ENCODE peak calls at places on chromosomes 13 and 19, in eight cellular contexts. Q is psoas muscle; C is stimulated activated CD4-positive, alpha-beta T cell treated with anti-CD3 and anti-CD28 coated beads, TNF-alpha, amount 100 ng/mL, for 24 hours; U is stimulated activated CD8-positive, alpha-beta memory T cell treated with anti-CD3 and anti-CD28 coated beads, Interleukin-12 subunit alpha, Interleukin-12 subunit beta, amount 100 ng/mL, for 1 hour; D is HCEC 1CT; Y is kidney tubule cell; T is AG08395; O is activated B cell treated with CpG ODN at 0.5 μM for 24 hours. L is an unnamed sample.

GRCh38 chr13:114226088-114226487 is 8.6 kb upstream of the CDC16 start:
- DNase-seq in D (no peak), T (no peak), Q (no peak), C (no peak), U (no peak), O (no peak), Y (no peak), L (no peak)

GRCh38 chr13:87999141-87999765 is 328.1 kb downstream of the SLITRK5 start:
- DNase-seq in U (no peak), Y (peak), O (no peak), T (peak), C (no peak), Q (no peak), D (peak), L (peak)

GRCh38 chr13:49371943-49372636 is 71.8 kb downstream of the CAB39L start:
- DNase-seq in Y (peak), D (no peak), O (no peak), Q (no peak), U (no peak), T (no peak), C (no peak), L (no peak)

GRCh38 chr13:59399513-59399912 is 764.2 kb downstream of the DIAPH3 start:
- DNase-seq in Y (no peak), C (no peak), Q (no peak), U (no peak), O (no peak), T (no peak), D (no peak), L (no peak)

GRCh38 chr19:41367848-41368301 is 3.9 kb upstream of the B9D2 start:
- DNase-seq in O (no peak), T (peak), C (no peak), Q (no peak), U (no peak), Y (peak), D (peak), L (peak)

GRCh38 chr19:14509382-14509781 is 8.8 kb downstream of the DNAJB1 start:
- DNase-seq in D (no peak), T (no peak), O (no peak), C (no peak), U (no peak), Q (no peak), Y (no peak), L (no peak)

GRCh38 chr13:99979453-99980200 is 2.0 kb upstream of the ZIC2 start:
- DNase-seq in Q (peak), T (no peak), Y (peak), U (no peak), O (no peak), D (no peak), C (no peak), L (no peak)

GRCh38 chr13:20798027-20798426 is 24.3 kb upstream of the EEF1AKMT1 start:
- DNase-seq in D (no peak), T (no peak), Q (no peak), O (no peak), Y (no peak), U (no peak), C (no peak), L (no peak)

GRCh38 chr19:16254851-16255408 is 57.2 kb downstream of the AP1M1 start:
- DNase-seq in U (no peak), O (no peak), C (no peak), Y (no peak), Q (no peak), D (no peak), T (no peak), L (no peak)

GRCh38 chr19:19561946-19562664 is 24.0 kb downstream of the CILP2 start:
- DNase-seq in C (no peak), D (no peak), O (no peak), U (no peak), T (no peak), Y (no peak), Q (no peak), L (no peak)

GRCh38 chr19:32651729-32652140 is 23.2 kb downstream of the ANKRD27 start:
- DNase-seq in U (no peak), Y (no peak), C (no peak), D (no peak), T (no peak), O (no peak), Q (no peak), L (no peak)

GRCh38 chr19:50968709-50969412 is 530 bp downstream of the KLK6 start:
- DNase-seq in Q (no peak), T (no peak), Y (peak), C (no peak), D (no peak), U (no peak), O (no peak), L (no peak)

GRCh38 chr13:51237887-51238286 is 15.7 kb downstream of the FAM124A start:
- DNase-seq in Q (no peak), Y (no peak), U (no peak), C (no peak), D (no peak), T (no peak), O (no peak), L (no peak)

GRCh38 chr13:98275711-98276171 is 98.7 kb upstream of the RNF113B start:
- DNase-seq in Y (peak), Q (no peak), T (no peak), C (no peak), O (no peak), D (no peak), U (no peak), L (peak)

GRCh38 chr13:102598061-102598460 is 1.3 kb downstream of the TPP2 start:
- DNase-seq in D (no peak), Q (no peak), C (no peak), Y (peak), U (no peak), T (peak), O (no peak), L (peak)

GRCh38 chr13:94416454-94417080 is 62.9 kb downstream of the DCT start:
- DNase-seq in U (no peak), C (no peak), O (no peak), T (no peak), Y (peak), D (peak), Q (no peak), L (peak)

GRCh38 chr19:47187797-47188196 is 43.2 kb downstream of the BBC3 start:
- DNase-seq in U (no peak), Q (no peak), O (no peak), D (no peak), C (no peak), Y (no peak), T (no peak), L (no peak)

GRCh38 chr13:98141938-98142426 is 912 bp upstream of the FARP1 start:
- DNase-seq in Q (peak), O (no peak), Y (peak), T (peak), U (no peak), C (no peak), D (no peak), L (no peak)

GRCh38 chr19:50181121-50181520 is 18.0 kb upstream of the IZUMO2 start:
- DNase-seq in T (no peak), Q (no peak), D (no peak), Y (no peak), U (no peak), C (no peak), O (no peak), L (no peak)

GRCh38 chr13:95005300-95005699 is 293.0 kb upstream of the SOX21 start:
- DNase-seq in O (no peak), D (no peak), Y (no peak), C (no peak), Q (no peak), T (no peak), U (no peak), L (no peak)

GRCh38 chr19:46791944-46792343 is 3.5 kb upstream of the SLC1A5 start:
- DNase-seq in U (no peak), O (no peak), C (no peak), Y (peak), Q (no peak), D (no peak), T (no peak), L (peak)

GRCh38 chr13:110546933-110547332 is 14.6 kb downstream of the RAB20 start:
- DNase-seq in C (no peak), U (no peak), Q (peak), Y (peak), D (peak), T (peak), O (no peak), L (peak)

GRCh38 chr19:38658462-38659306 is 11.2 kb downstream of the ACTN4 start:
- DNase-seq in C (no peak), U (no peak), O (no peak), T (peak), D (peak), Y (peak), Q (no peak), L (peak)

GRCh38 chr19:23401086-23401485 is 5.8 kb upstream of the ZNF91 start:
- DNase-seq in C (no peak), O (no peak), T (no peak), U (no peak), D (no peak), Q (no peak), Y (no peak), L (no peak)

GRCh38 chr13:37657134-37657533 is 58.6 kb upstream of the POSTN start:
- DNase-seq in Q (no peak), D (peak), Y (peak), C (no peak), O (no peak), T (peak), U (no peak), L (peak)

GRCh38 chr13:97879646-97880297 is 73.7 kb upstream of the IPO5 start:
- DNase-seq in Q (no peak), Y (peak), T (peak), D (peak), U (no peak), O (no peak), C (no peak), L (peak)

GRCh38 chr13:75376792-75377402 is 105.1 kb downstream of the TBC1D4 start:
- DNase-seq in Q (no peak), Y (no peak), U (no peak), O (no peak), T (no peak), C (no peak), D (no peak), L (no peak)

GRCh38 chr13:113860579-113861432 is 3.1 kb downstream of the GAS6 start:
- DNase-seq in C (no peak), T (no peak), U (no peak), O (no peak), D (no peak), Y (peak), Q (no peak), L (no peak)

GRCh38 chr13:27211771-27212364 is 39.5 kb upstream of the RPL21 start:
- DNase-seq in Q (no peak), O (no peak), U (no peak), D (peak), T (no peak), Y (peak), C (no peak), L (peak)

GRCh38 chr13:61960981-61961380 is 545.3 kb upstream of the PCDH20 start:
- DNase-seq in O (no peak), Y (no peak), D (no peak), U (no peak), Q (no peak), C (no peak), T (no peak), L (no peak)

GRCh38 chr19:41064974-41065569 is 23.2 kb upstream of the CYP2A13 start:
- DNase-seq in D (no peak), Q (no peak), T (peak), C (no peak), Y (peak), O (no peak), U (no peak), L (peak)

GRCh38 chr13:106372199-106373160 is 163.0 kb downstream of the EFNB2 start:
- DNase-seq in Y (peak), U (no peak), T (peak), C (no peak), D (peak), O (no peak), Q (no peak), L (peak)

GRCh38 chr13:97855570-97855970 is 97.9 kb upstream of the IPO5 start:
- DNase-seq in T (peak), O (no peak), Y (peak), C (no peak), U (no peak), D (peak), Q (no peak), L (peak)

GRCh38 chr19:12997225-12997966 is 2.1 kb downstream of the NFIX start:
- DNase-seq in Y (no peak), Q (no peak), O (no peak), U (no peak), D (no peak), C (no peak), T (no peak), L (no peak)